ENCODE peak calls at places on chromosomes 1 and 21, in seven cellular contexts. B is CD8-positive, alpha-beta T cell; P is lower lobe of right lung; V is ascending aorta; H is AG09309; N is OCI-LY7; X is astrocyte. E is an unnamed sample.

GRCh38 chr1:23394664-23395063 is 25.0 kb upstream of the ZNF436 start:
- DNase-seq in B (no peak), P (peak), V (peak), H (peak), N (no peak), X (peak), E (no peak)

GRCh38 chr1:15513192-15513591 is 10.8 kb downstream of the CASP9 start:
- DNase-seq in B (no peak), P (no peak), V (no peak), H (no peak), N (no peak), X (no peak), E (no peak)

GRCh38 chr1:41920658-41921057 is 1.9 kb upstream of the HIVEP3 start:
- DNase-seq in B (no peak), P (no peak), V (no peak), H (no peak), N (no peak), X (peak), E (peak)

GRCh38 chr1:246629976-246630375 is 63.7 kb downstream of the CNST start:
- DNase-seq in B (no peak), P (no peak), V (no peak), H (no peak), N (no peak), X (no peak), E (no peak)

GRCh38 chr1:65948609-65949229 is 156.0 kb downstream of the PDE4B start:
- DNase-seq in B (no peak), P (no peak), V (no peak), H (no peak), N (no peak), X (peak), E (no peak)

GRCh38 chr21:37374026-37374425 is 7.5 kb downstream of the DYRK1A start:
- DNase-seq in B (no peak), P (no peak), V (no peak), H (no peak), N (no peak), X (peak), E (peak)

GRCh38 chr1:207316141-207316540 is 5.3 kb upstream of the CD55 start:
- DNase-seq in B (no peak), P (peak), V (no peak), H (no peak), N (no peak), X (no peak), E (peak)

GRCh38 chr1:31587720-31588423 is 11.6 kb downstream of the TINAGL1 start:
- DNase-seq in B (no peak), P (peak), V (peak), H (no peak), N (peak), X (no peak), E (peak)

GRCh38 chr1:246728311-246728710 is 4.1 kb downstream of the SCCPDH start:
- DNase-seq in B (no peak), P (no peak), V (no peak), H (no peak), N (no peak), X (peak), E (no peak)

GRCh38 chr1:79496129-79496528 is 489.6 kb upstream of the ADGRL4 start:
- DNase-seq in B (no peak), P (no peak), V (no peak), H (no peak), N (no peak), X (no peak), E (no peak)

GRCh38 chr1:79501153-79501552 is 494.6 kb upstream of the ADGRL4 start:
- DNase-seq in B (no peak), P (no peak), V (no peak), H (no peak), N (no peak), X (peak), E (peak)

DNA sequence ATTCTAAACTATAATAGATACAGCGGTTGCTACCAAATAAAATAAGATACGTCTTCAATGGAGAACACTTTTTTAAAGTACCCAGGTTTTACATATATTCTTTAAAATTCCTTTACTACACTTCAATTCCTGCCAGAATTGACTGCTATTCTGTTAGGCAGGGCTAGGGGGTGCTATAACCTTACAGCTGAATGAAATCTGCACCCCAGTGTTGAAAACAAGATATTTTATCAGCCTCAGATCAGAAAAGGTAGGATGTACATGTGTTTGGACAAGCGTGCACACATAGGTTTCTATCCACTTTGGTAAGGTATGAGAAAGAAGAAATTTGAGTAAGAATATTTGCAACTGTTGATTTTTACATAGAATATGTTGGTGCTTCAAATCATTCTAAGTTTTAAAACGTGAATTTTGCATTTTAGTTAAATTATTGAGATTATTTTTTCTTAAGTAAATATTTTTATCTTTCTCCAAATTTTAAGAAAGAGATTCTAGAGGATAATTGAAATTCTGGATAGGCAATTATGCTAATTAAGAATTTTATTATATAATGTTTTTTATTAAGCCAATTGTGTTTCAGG is 490.8 kb upstream of the ADGRL4 start:
- DNase-seq in B (no peak), P (no peak), V (no peak), H (no peak), N (peak), X (peak), E (peak)
- TF ChIP-seq CTCF in B (no peak), P (peak), V (no peak), H (peak), N (peak), X (peak), E (peak)

DNA sequence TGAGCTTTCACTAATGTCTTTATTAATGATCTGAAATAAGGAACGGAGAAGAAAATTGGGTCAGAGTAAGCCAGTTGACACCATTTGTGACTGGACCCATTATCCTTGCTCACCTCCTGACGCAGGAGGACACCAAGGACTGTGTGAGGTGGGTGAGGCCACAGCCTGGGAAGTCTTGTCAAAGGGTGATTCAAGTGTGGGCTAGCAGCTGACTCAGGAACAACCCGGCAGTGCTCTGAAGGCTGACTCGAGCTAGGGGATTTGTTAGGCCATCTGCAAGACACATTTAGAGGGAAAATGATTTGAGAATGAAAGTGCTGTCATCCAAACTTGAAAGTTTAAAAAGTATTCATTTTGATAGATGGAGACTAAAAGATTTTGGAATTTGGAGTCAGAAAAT is 21.2 kb downstream of the PRRX1 start:
- DNase-seq in B (no peak), P (no peak), V (no peak), H (no peak), N (no peak), X (peak), E (peak)
- H3K4me3 ChIP-seq in B (no peak), P (no peak), V (no peak), H (no peak), N (no peak), X (no peak), E (no peak)

GRCh38 chr1:2539312-2539907 is 9.3 kb upstream of the HES5 start:
- DNase-seq in B (no peak), P (no peak), V (no peak), H (no peak), N (peak), X (no peak), E (no peak)
- TF ChIP-seq CTCF in B (peak), P (peak), V (no peak), H (peak), N (peak), X (no peak), E (peak)

GRCh38 chr1:56961426-56961825 is 4.4 kb downstream of the C8B start:
- DNase-seq in B (no peak), P (no peak), V (no peak), H (no peak), N (no peak), X (no peak), E (no peak)
- H3K4me3 ChIP-seq in B (no peak), P (no peak), V (no peak), H (no peak), N (no peak), X (no peak), E (no peak)

GRCh38 chr1:169485427-169486280 is at the start of gene SLC19A2:
- DNase-seq in B (peak), P (peak), V (peak), H (peak), N (peak), X (peak), E (peak)
- TF ChIP-seq CTCF in B (no peak), P (peak), V (no peak), H (peak), N (peak), X (no peak), E (peak)

GRCh38 chr1:8024329-8024728 is 1.8 kb downstream of the ERRFI1 start:
- DNase-seq in B (no peak), P (no peak), V (no peak), H (no peak), N (no peak), X (no peak), E (no peak)
- H3K4me3 ChIP-seq in B (no peak), P (peak), V (peak), H (peak), N (no peak), X (peak), E (peak)